ENCODE peak calls at places on chromosomes 4 and X, in ten cellular contexts. W is pancreas, I is lung, T is IMR-90, P is AG04450, B is mammary epithelial cell, M is uterus, R is right atrium auricular region, F is thyroid gland, H is RWPE1. X is an unnamed sample.
A peak's percentile ranks its signal among the peaks of the same experiment; 100 is the strongest.

GRCh38 chr4:87567191-87567590 is 38.0 kb upstream of the SPARCL1 start:
- DNase-seq in W (no peak), I (no peak), T (no peak), P (no peak), B (no peak), M (no peak), R (no peak), F (no peak), H (no peak), X (no peak)

GRCh38 chr4:144709159-144709558 is 63.2 kb downstream of the HHIP start:
- DNase-seq in W (no peak), I (no peak), T (peak; percentile 89), P (peak; percentile 64), B (peak; percentile 63), M (no peak), R (no peak), F (no peak), H (no peak), X (peak; percentile 81)

GRCh38 chr4:73438582-73439215 is 2.7 kb downstream of the AFP start:
- DNase-seq in W (no peak), I (no peak), T (no peak), P (no peak), B (no peak), M (no peak), R (no peak), F (no peak), H (no peak), X (peak; percentile 27)

GRCh38 chr4:182254381-182254780 is 11.2 kb downstream of the TENM3 start:
- DNase-seq in W (no peak), I (no peak), T (no peak), P (no peak), B (no peak), M (no peak), R (no peak), F (no peak), H (no peak), X (no peak)

GRCh38 chrX:12894074-12894691 is 12.2 kb upstream of the TLR8 start:
- DNase-seq in W (peak; percentile 59), I (no peak), T (peak; percentile 18), P (peak; percentile 1), B (no peak), M (peak; percentile 16), R (no peak), F (peak; percentile 7), H (peak; percentile 4), X (peak; percentile 8)

GRCh38 chrX:87409113-87409841 is 108.3 kb upstream of the KLHL4 start:
- DNase-seq in W (peak; percentile 79), I (peak; percentile 77), T (peak; percentile 24), P (no peak), B (peak; percentile 68), M (peak; percentile 75), R (peak; percentile 63), F (peak; percentile 3), H (peak; percentile 64), X (peak; percentile 78)

GRCh38 chrX:49053223-49054072 is 5.4 kb upstream of the CCDC120 start:
- DNase-seq in W (peak; percentile 76), I (peak; percentile 48), T (peak; percentile 43), P (no peak), B (no peak), M (peak; percentile 58), R (no peak), F (peak; percentile 63), H (no peak), X (peak; percentile 35)

GRCh38 chr4:8515316-8516060 is 64.7 kb upstream of the GPR78 start:
- DNase-seq in W (no peak), I (no peak), T (peak; percentile 66), P (no peak), B (no peak), M (no peak), R (no peak), F (no peak), H (no peak), X (peak; percentile 46)

GRCh38 chr4:76706581-76706980 is 191.4 kb downstream of the SOWAHB start:
- DNase-seq in W (no peak), I (no peak), T (no peak), P (no peak), B (no peak), M (no peak), R (no peak), F (no peak), H (no peak), X (no peak)
- H3K27ac ChIP-seq in W (no peak overlapping the region), I (no peak overlapping the region), T (peak overlapping the region; percentile 10), P (peak overlapping the region; percentile 63), B (no peak overlapping the region), M (no peak overlapping the region), R (no peak overlapping the region), F (no peak overlapping the region), H (no peak overlapping the region), X (no peak overlapping the region)

GRCh38 chrX:68234171-68234910 is 199.0 kb downstream of the OPHN1 start:
- DNase-seq in W (no peak), I (no peak), T (no peak), P (no peak), B (no peak), M (no peak), R (no peak), F (no peak), H (no peak), X (no peak)

GRCh38 chrX:68238568-68238967 is 194.7 kb downstream of the OPHN1 start:
- DNase-seq in W (no peak), I (no peak), T (no peak), P (no peak), B (no peak), M (no peak), R (no peak), F (no peak), H (no peak), X (no peak)
- TF ChIP-seq CTCF in W (no peak), I (no peak), T (peak; percentile 28), P (peak; percentile 43), B (peak; percentile 39), M (no peak), R (no peak), F (no peak), H (no peak), X (peak; percentile 60)

GRCh38 chr4:2964077-2964471 is 703 bp downstream of the GRK4 start:
- DNase-seq in W (no peak), I (no peak), T (no peak), P (no peak), B (no peak), M (no peak), R (no peak), F (peak; percentile 21), H (no peak), X (no peak)

GRCh38 chr4:2963185-2964076 is at the start of the genes GRK4 and NOP14:
- DNase-seq in W (peak; percentile 97), I (peak; percentile 98), T (peak; percentile 98), P (peak; percentile 97), B (peak; percentile 97), M (peak; percentile 97), R (peak; percentile 98), F (peak; percentile 97), H (peak; percentile 93), X (peak; percentile 97)

GRCh38 chr4:2962614-2963184 is 507 bp downstream of the NOP14 start:
- DNase-seq in W (no peak), I (peak; percentile 39), T (peak; percentile 38), P (no peak), B (no peak), M (no peak), R (no peak), F (peak; percentile 57), H (no peak), X (peak; percentile 38)

GRCh38 chr4:2962099-2962455 is 1.1 kb downstream of the NOP14 start:
- DNase-seq in W (no peak), I (no peak), T (no peak), P (no peak), B (no peak), M (no peak), R (no peak), F (no peak), H (no peak), X (no peak)

DNA sequence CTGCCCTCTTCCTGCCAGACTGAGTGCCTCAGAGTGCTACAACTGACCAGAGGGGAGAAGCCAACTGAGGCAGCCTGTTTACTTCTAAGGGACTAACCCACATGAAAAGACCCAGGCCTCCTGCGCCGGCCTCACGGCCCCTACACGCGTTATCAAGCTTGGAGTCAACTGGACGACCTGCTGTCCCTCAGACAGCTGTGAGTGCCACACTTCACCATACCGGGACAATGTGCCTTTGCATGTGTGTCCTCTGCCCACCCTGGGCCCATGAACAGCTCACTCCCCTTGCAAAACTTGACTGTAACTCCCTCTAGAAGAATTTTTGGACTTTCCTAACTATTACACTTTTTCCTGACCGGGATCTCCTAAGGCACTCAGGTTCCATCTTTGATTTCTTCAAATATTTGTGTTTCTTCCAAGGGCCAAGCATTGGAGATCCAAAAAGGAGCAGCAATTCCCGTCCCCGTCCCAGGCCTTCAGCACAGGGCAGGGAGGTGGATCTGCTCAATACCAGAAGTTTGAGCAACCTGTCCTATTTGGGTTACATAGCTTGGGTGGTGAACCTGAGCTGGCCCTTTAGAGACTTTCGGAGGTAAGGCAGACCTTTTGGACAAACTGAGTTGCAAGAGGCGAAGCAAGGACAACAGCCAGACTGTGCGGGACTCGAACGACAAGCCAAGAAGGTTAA is 1.7 kb downstream of the NOP14 start:
- DNase-seq in W (peak; percentile 63), I (no peak), T (no peak), P (no peak), B (no peak), M (no peak), R (no peak), F (no peak), H (no peak), X (no peak)
- H3K27ac ChIP-seq in W (no peak overlapping the region), I (no peak overlapping the region), T (no peak overlapping the region), P (no peak overlapping the region), B (no peak overlapping the region), M (peak overlapping the region; percentile 62), R (no peak overlapping the region), F (no peak overlapping the region), H (peak overlapping the region; percentile 63), X (no peak overlapping the region)

GRCh38 chrX:64204252-64204651 is 1.3 kb downstream of the AMER1 start:
- DNase-seq in W (peak; percentile 66), I (no peak), T (peak; percentile 1), P (no peak), B (no peak), M (peak; percentile 16), R (no peak), F (no peak), H (no peak), X (no peak)

GRCh38 chrX:64205441-64205734 is at the start of gene AMER1:
- DNase-seq in W (no peak), I (no peak), T (no peak), P (no peak), B (no peak), M (no peak), R (no peak), F (no peak), H (no peak), X (no peak)

GRCh38 chrX:64206556-64207162 is 1.2 kb upstream of the AMER1 start:
- DNase-seq in W (no peak), I (no peak), T (peak; percentile 55), P (peak; percentile 33), B (peak; percentile 1), M (peak; percentile 34), R (no peak), F (peak; percentile 60), H (no peak), X (no peak)

GRCh38 chrX:64204701-64205440 is 637 bp downstream of the AMER1 start:
- DNase-seq in W (peak; percentile 69), I (peak; percentile 29), T (peak; percentile 19), P (no peak), B (peak; percentile 25), M (peak; percentile 24), R (no peak), F (peak; percentile 70), H (peak; percentile 27), X (no peak)

DNA sequence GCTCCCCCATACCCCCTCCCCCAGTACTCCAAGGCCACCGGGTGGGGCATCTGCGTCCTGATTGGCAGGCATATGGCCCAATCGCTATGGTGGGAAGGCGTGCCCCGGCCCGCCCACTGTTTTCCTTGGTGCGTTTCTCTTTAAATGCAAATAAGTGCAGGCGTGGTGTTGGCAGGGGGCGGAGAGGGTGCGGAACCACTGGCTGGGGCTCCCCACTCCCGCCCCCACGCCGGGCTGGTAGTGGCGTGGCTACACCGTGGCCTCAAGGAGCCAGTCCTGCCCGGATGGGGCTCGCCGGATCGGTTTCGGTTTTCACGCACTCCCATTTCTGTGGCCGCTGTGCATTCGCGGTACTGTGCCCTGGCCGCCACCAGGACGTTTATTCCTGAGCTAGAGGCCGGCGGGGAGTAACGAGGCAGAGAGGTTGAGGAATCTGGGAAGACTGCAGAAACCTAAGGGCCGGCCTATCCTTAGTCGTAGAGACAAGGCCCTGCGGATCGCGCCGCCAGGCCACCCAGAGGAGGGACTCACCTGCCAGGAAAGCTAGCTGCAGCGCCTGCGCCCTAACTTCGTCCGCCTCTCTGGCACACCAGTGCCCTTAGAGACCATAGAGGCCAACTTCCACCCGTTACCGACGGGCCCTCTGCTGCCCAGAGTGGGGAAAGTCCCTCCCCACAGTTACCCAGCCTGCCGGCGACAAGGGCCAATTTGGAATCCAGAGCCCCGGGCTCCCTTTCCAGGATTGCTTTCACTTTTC is 405 bp upstream of the AMER1 start:
- DNase-seq in W (peak; percentile 91), I (peak; percentile 92), T (peak; percentile 87), P (peak; percentile 72), B (peak; percentile 88), M (peak; percentile 95), R (peak; percentile 95), F (peak; percentile 95), H (peak; percentile 92), X (peak; percentile 94)
- TF ChIP-seq CTCF in W (no peak), I (no peak), T (no peak), P (no peak), B (no peak), M (no peak), R (no peak), F (no peak), H (no peak), X (no peak)

X was measured in brain microvascular endothelial cell.